ENCODE peak calls at places on chromosomes 2 and 18, in seven cellular contexts. G is fibroblast of lung; T is stimulated activated CD8-positive, alpha-beta memory T cell treated with anti-CD3 and anti-CD28 coated beads, Interleukin-12 subunit alpha, Interleukin-12 subunit beta, amount 100 ng/mL, for 4 hours; V is AG09309; H is PC-3; P is naive thymus-derived CD8-positive, alpha-beta T cell; L is activated T-helper 1 cell treated with anti-CD3 and anti-CD28 coated beads, Interleukin-12 subunit alpha, Interleukin-12 subunit beta, Interleukin-2, Interleukin-4 antibody, amounts not matched to agents 30 ng/mL and 10 ng/mL and 1 ng/mL, durations not matched to agents 14 hours and 24 hours and 36 hours. A is an unnamed sample.

GRCh38 chr18:64365106-64365505 is 216.2 kb upstream of the LINC00305 start:
- DNase-seq in P (no peak), H (no peak), L (no peak), V (no peak), G (no peak), T (no peak), A (no peak)

GRCh38 chr2:41894563-41895333 is 153.1 kb upstream of the PKDCC start:
- DNase-seq in L (no peak), H (no peak), T (no peak), V (no peak), P (no peak), G (no peak), A (no peak)

GRCh38 chr18:53551868-53552426 is 672.5 kb downstream of the MBD2 start:
- DNase-seq in H (no peak), P (no peak), G (no peak), V (no peak), L (no peak), T (no peak), A (no peak)

GRCh38 chr2:43158259-43158880 is 68.0 kb downstream of the ZFP36L2 start:
- DNase-seq in T (no peak), G (peak), P (peak), H (peak), V (peak), L (peak), A (no peak)

GRCh38 chr2:151729837-151730236 is 4.4 kb downstream of the NEB start:
- DNase-seq in G (no peak), V (no peak), P (no peak), T (no peak), H (no peak), L (no peak), A (no peak)

GRCh38 chr18:49024808-49025361 is 74.1 kb upstream of the SMAD7 start:
- DNase-seq in G (no peak), H (no peak), L (no peak), V (no peak), T (no peak), P (no peak), A (no peak)

GRCh38 chr2:1502891-1503304 is 89.6 kb downstream of the TPO start:
- DNase-seq in H (no peak), L (no peak), G (no peak), T (no peak), P (peak), V (no peak), A (no peak)

GRCh38 chr2:144708641-144709040 is 188.7 kb upstream of the ZEB2 start:
- DNase-seq in L (no peak), T (no peak), H (no peak), P (no peak), G (no peak), V (no peak), A (no peak)

GRCh38 chr2:11824901-11825592 is 78.6 kb downstream of the LPIN1 start:
- DNase-seq in P (no peak), H (no peak), V (no peak), L (no peak), G (peak), T (no peak), A (no peak)

GRCh38 chr2:96763511-96764252 is 3.0 kb downstream of the CNNM4 start:
- DNase-seq in L (no peak), G (no peak), P (no peak), H (peak), V (no peak), T (no peak), A (no peak)

GRCh38 chr18:47893939-47894699 is 36.3 kb downstream of the SMAD2 start:
- DNase-seq in V (no peak), G (no peak), P (no peak), H (peak), T (no peak), L (no peak), A (no peak)

GRCh38 chr2:46130511-46130910 is 166.7 kb upstream of the EPAS1 start:
- DNase-seq in H (no peak), L (no peak), G (no peak), T (no peak), V (no peak), P (no peak), A (no peak)

GRCh38 chr2:228039752-228040534 is 141.5 kb downstream of the SPHKAP start:
- DNase-seq in H (peak), L (no peak), T (no peak), P (no peak), G (peak), V (no peak), A (no peak)

GRCh38 chr2:101124684-101125366 is 26.4 kb downstream of the TBC1D8 start:
- DNase-seq in H (peak), V (peak), L (no peak), G (peak), P (no peak), T (no peak), A (no peak)

GRCh38 chr2:32632089-32632488 is 4.2 kb downstream of the TTC27 start:
- DNase-seq in H (peak), P (no peak), V (peak), T (no peak), L (no peak), G (peak), A (no peak)

GRCh38 chr18:46301571-46301970 is 197.4 kb downstream of the HAUS1 start:
- DNase-seq in T (no peak), V (no peak), G (no peak), P (no peak), H (no peak), L (no peak), A (no peak)

GRCh38 chr2:85537600-85538506 is 1.1 kb upstream of the MAT2A start:
- DNase-seq in T (peak), L (peak), V (no peak), G (peak), P (no peak), H (peak), A (peak)

GRCh38 chr2:1033058-1033457 is 82.4 kb downstream of the SNTG2 start:
- DNase-seq in V (no peak), P (no peak), L (no peak), H (no peak), G (no peak), T (no peak), A (no peak)

GRCh38 chr2:74945783-74946165 is 12.7 kb upstream of the POLE4 start:
- DNase-seq in L (no peak), V (peak), T (no peak), H (no peak), G (peak), P (no peak), A (no peak)

GRCh38 chr2:40093036-40093673 is 314.1 kb upstream of the THUMPD2 start:
- DNase-seq in L (no peak), H (no peak), P (no peak), T (no peak), G (peak), V (no peak), A (no peak)

GRCh38 chr2:20668871-20669475 is 2.0 kb downstream of the GDF7 start:
- DNase-seq in V (no peak), G (no peak), H (no peak), P (peak), L (no peak), T (no peak), A (no peak)

GRCh38 chr2:231399853-231400667 is 4.5 kb downstream of the B3GNT7 start:
- DNase-seq in H (peak), T (no peak), V (no peak), G (peak), P (no peak), L (no peak), A (no peak)

GRCh38 chr2:230575640-230576324 is 136.9 kb upstream of the CAB39 start:
- DNase-seq in H (no peak), V (no peak), G (no peak), T (peak), L (peak), P (peak), A (peak)

GRCh38 chr2:47295981-47296350 is 107.0 kb upstream of the MSH2 start:
- DNase-seq in T (no peak), L (no peak), G (no peak), H (no peak), V (no peak), P (no peak), A (no peak)

GRCh38 chr2:98570356-98570755 is 38.0 kb downstream of the COA5 start:
- DNase-seq in T (no peak), V (no peak), L (no peak), P (no peak), H (no peak), G (no peak), A (no peak)

GRCh38 chr2:120884406-120885290 is 149.0 kb downstream of the GLI2 start:
- DNase-seq in V (no peak), G (no peak), T (no peak), P (no peak), L (no peak), H (no peak), A (no peak)

GRCh38 chr18:10030816-10031541 is 117.2 kb downstream of the VAPA start:
- DNase-seq in L (no peak), V (no peak), H (no peak), T (no peak), G (no peak), P (no peak), A (no peak)

GRCh38 chr2:103496850-103497249 is 735.0 kb downstream of the TMEM182 start:
- DNase-seq in H (no peak), V (no peak), T (no peak), G (no peak), P (no peak), L (no peak), A (no peak)

GRCh38 chr2:61557386-61557785 is 19.2 kb upstream of the XPO1 start:
- DNase-seq in G (no peak), T (no peak), P (no peak), H (no peak), V (no peak), L (no peak), A (no peak)

GRCh38 chr2:201260302-201260800 is at the start of gene CASP8:
- DNase-seq in T (peak), L (peak), P (peak), G (peak), V (no peak), H (peak), A (peak)

GRCh38 chr2:229715895-229716507 is 1.6 kb upstream of the DNER start:
- DNase-seq in L (no peak), V (no peak), T (no peak), G (peak), H (peak), P (no peak), A (no peak)

A was measured in central memory CD4-positive, alpha-beta T cell.